ENCODE peak calls at places on chromosomes 13 and 19, in four cellular contexts. One of them, this sample, is unnamed.

GRCh38 chr13:105665284-105665683 is 870.2 kb downstream of the EFNB2 start:
- DNase-seq in astrocyte of the hippocampus: peak
- DNase-seq in stimulated activated CD4-positive, alpha-beta T cell treated with anti-CD3 and anti-CD28 coated beads, Interleukin-4, amount 100 ng/mL, for 48 hours: no peak
- DNase-seq in amniotic epithelial cell: peak
- DNase-seq in this sample: no peak

GRCh38 chr13:43905435-43906031 is 25.8 kb downstream of the LACC1 start:
- DNase-seq in astrocyte of the hippocampus: peak
- DNase-seq in stimulated activated CD4-positive, alpha-beta T cell treated with anti-CD3 and anti-CD28 coated beads, Interleukin-4, amount 100 ng/mL, for 48 hours: no peak
- DNase-seq in amniotic epithelial cell: peak
- DNase-seq in this sample: peak

GRCh38 chr13:103762523-103762922 is 696.3 kb upstream of the SLC10A2 start:
- DNase-seq in astrocyte of the hippocampus: no peak
- DNase-seq in stimulated activated CD4-positive, alpha-beta T cell treated with anti-CD3 and anti-CD28 coated beads, Interleukin-4, amount 100 ng/mL, for 48 hours: no peak
- DNase-seq in amniotic epithelial cell: no peak
- DNase-seq in this sample: no peak

GRCh38 chr13:73321039-73321438 is 262.2 kb downstream of the KLF5 start:
- DNase-seq in astrocyte of the hippocampus: no peak
- DNase-seq in stimulated activated CD4-positive, alpha-beta T cell treated with anti-CD3 and anti-CD28 coated beads, Interleukin-4, amount 100 ng/mL, for 48 hours: no peak
- DNase-seq in amniotic epithelial cell: no peak
- DNase-seq in this sample: no peak

GRCh38 chr19:29294343-29294811 is 81.4 kb upstream of the UQCRFS1 start:
- DNase-seq in astrocyte of the hippocampus: no peak
- DNase-seq in stimulated activated CD4-positive, alpha-beta T cell treated with anti-CD3 and anti-CD28 coated beads, Interleukin-4, amount 100 ng/mL, for 48 hours: no peak
- DNase-seq in amniotic epithelial cell: no peak
- DNase-seq in this sample: no peak

GRCh38 chr13:55664178-55664577 is 1476.5 kb upstream of the PRR20A start:
- DNase-seq in astrocyte of the hippocampus: no peak
- DNase-seq in stimulated activated CD4-positive, alpha-beta T cell treated with anti-CD3 and anti-CD28 coated beads, Interleukin-4, amount 100 ng/mL, for 48 hours: no peak
- DNase-seq in amniotic epithelial cell: no peak
- DNase-seq in this sample: no peak

GRCh38 chr19:36152886-36153525 is 759 bp upstream of the COX7A1 start:
- DNase-seq in astrocyte of the hippocampus: no peak
- DNase-seq in stimulated activated CD4-positive, alpha-beta T cell treated with anti-CD3 and anti-CD28 coated beads, Interleukin-4, amount 100 ng/mL, for 48 hours: no peak
- DNase-seq in amniotic epithelial cell: no peak
- DNase-seq in this sample: no peak

GRCh38 chr13:110274687-110275086 is 32.3 kb downstream of the COL4A1 start:
- DNase-seq in astrocyte of the hippocampus: no peak
- DNase-seq in stimulated activated CD4-positive, alpha-beta T cell treated with anti-CD3 and anti-CD28 coated beads, Interleukin-4, amount 100 ng/mL, for 48 hours: no peak
- DNase-seq in amniotic epithelial cell: no peak
- DNase-seq in this sample: no peak

GRCh38 chr19:35265126-35265995 is 3.4 kb upstream of the USF2 start:
- DNase-seq in astrocyte of the hippocampus: peak
- DNase-seq in stimulated activated CD4-positive, alpha-beta T cell treated with anti-CD3 and anti-CD28 coated beads, Interleukin-4, amount 100 ng/mL, for 48 hours: no peak
- DNase-seq in amniotic epithelial cell: no peak
- DNase-seq in this sample: no peak

GRCh38 chr13:43569688-43570087 is 217.1 kb downstream of the ENOX1 start:
- DNase-seq in astrocyte of the hippocampus: no peak
- DNase-seq in stimulated activated CD4-positive, alpha-beta T cell treated with anti-CD3 and anti-CD28 coated beads, Interleukin-4, amount 100 ng/mL, for 48 hours: no peak
- DNase-seq in amniotic epithelial cell: no peak
- DNase-seq in this sample: no peak

GRCh38 chr13:47351798-47352197 is 454.9 kb upstream of the HTR2A start:
- DNase-seq in astrocyte of the hippocampus: no peak
- DNase-seq in stimulated activated CD4-positive, alpha-beta T cell treated with anti-CD3 and anti-CD28 coated beads, Interleukin-4, amount 100 ng/mL, for 48 hours: no peak
- DNase-seq in amniotic epithelial cell: no peak
- DNase-seq in this sample: no peak

GRCh38 chr19:30703645-30704044 is 331.5 kb downstream of the ZNF536 start:
- DNase-seq in astrocyte of the hippocampus: no peak
- DNase-seq in stimulated activated CD4-positive, alpha-beta T cell treated with anti-CD3 and anti-CD28 coated beads, Interleukin-4, amount 100 ng/mL, for 48 hours: no peak
- DNase-seq in amniotic epithelial cell: no peak
- DNase-seq in this sample: no peak

GRCh38 chr13:113447596-113447995 is 5.7 kb downstream of the ADPRHL1 start:
- DNase-seq in astrocyte of the hippocampus: no peak
- DNase-seq in stimulated activated CD4-positive, alpha-beta T cell treated with anti-CD3 and anti-CD28 coated beads, Interleukin-4, amount 100 ng/mL, for 48 hours: no peak
- DNase-seq in amniotic epithelial cell: no peak
- DNase-seq in this sample: no peak

GRCh38 chr13:98488736-98489135 is 88.2 kb downstream of the STK24 start:
- DNase-seq in astrocyte of the hippocampus: no peak
- DNase-seq in stimulated activated CD4-positive, alpha-beta T cell treated with anti-CD3 and anti-CD28 coated beads, Interleukin-4, amount 100 ng/mL, for 48 hours: no peak
- DNase-seq in amniotic epithelial cell: no peak
- DNase-seq in this sample: no peak

GRCh38 chr13:84126671-84127171 is 244.4 kb upstream of the SLITRK1 start:
- DNase-seq in astrocyte of the hippocampus: peak
- DNase-seq in stimulated activated CD4-positive, alpha-beta T cell treated with anti-CD3 and anti-CD28 coated beads, Interleukin-4, amount 100 ng/mL, for 48 hours: no peak
- DNase-seq in amniotic epithelial cell: no peak
- DNase-seq in this sample: no peak

GRCh38 chr13:60755380-60756163 is 358.6 kb downstream of the TDRD3 start:
- DNase-seq in astrocyte of the hippocampus: peak
- DNase-seq in stimulated activated CD4-positive, alpha-beta T cell treated with anti-CD3 and anti-CD28 coated beads, Interleukin-4, amount 100 ng/mL, for 48 hours: no peak
- DNase-seq in amniotic epithelial cell: no peak
- DNase-seq in this sample: no peak

GRCh38 chr19:16398530-16399241 is 73.1 kb downstream of the EPS15L1 start:
- DNase-seq in astrocyte of the hippocampus: peak
- DNase-seq in stimulated activated CD4-positive, alpha-beta T cell treated with anti-CD3 and anti-CD28 coated beads, Interleukin-4, amount 100 ng/mL, for 48 hours: no peak
- DNase-seq in amniotic epithelial cell: no peak
- DNase-seq in this sample: no peak

GRCh38 chr19:10952809-10953208 is 8.0 kb upstream of the SMARCA4 start:
- DNase-seq in astrocyte of the hippocampus: no peak
- DNase-seq in stimulated activated CD4-positive, alpha-beta T cell treated with anti-CD3 and anti-CD28 coated beads, Interleukin-4, amount 100 ng/mL, for 48 hours: no peak
- DNase-seq in amniotic epithelial cell: no peak
- DNase-seq in this sample: no peak

GRCh38 chr19:39111593-39112199 is 13.9 kb upstream of the PAK4 start:
- DNase-seq in astrocyte of the hippocampus: no peak
- DNase-seq in stimulated activated CD4-positive, alpha-beta T cell treated with anti-CD3 and anti-CD28 coated beads, Interleukin-4, amount 100 ng/mL, for 48 hours: no peak
- DNase-seq in amniotic epithelial cell: no peak
- DNase-seq in this sample: no peak

GRCh38 chr19:17090501-17091074 is 15.0 kb downstream of the MYO9B start:
- DNase-seq in astrocyte of the hippocampus: no peak
- DNase-seq in stimulated activated CD4-positive, alpha-beta T cell treated with anti-CD3 and anti-CD28 coated beads, Interleukin-4, amount 100 ng/mL, for 48 hours: no peak
- DNase-seq in amniotic epithelial cell: peak
- DNase-seq in this sample: no peak